ENCODE peak calls at places on chromosome 20, in four cellular contexts. Z, K, V and Q are unnamed samples.

GRCh38 chr20:41223112-41223511 is 85.8 kb downstream of the PLCG1 start:
- DNase-seq in K (no peak), Z (no peak), V (no peak), Q (no peak)

GRCh38 chr20:19252670-19253120 is 40.3 kb downstream of the SLC24A3 start:
- DNase-seq in Z (no peak), V (no peak), K (no peak), Q (no peak)

GRCh38 chr20:49567421-49568256 is at the start of gene PTGIS:
- DNase-seq in Z (no peak), V (no peak), K (no peak), Q (no peak)

GRCh38 chr20:46148313-46149213 is 30.4 kb downstream of the CD40 start:
- DNase-seq in K (no peak), V (no peak), Z (no peak), Q (no peak)

GRCh38 chr20:4329232-4329631 is 313.9 kb upstream of the RNF24 start:
- DNase-seq in K (no peak), Z (no peak), V (no peak), Q (no peak)

GRCh38 chr20:19211661-19212523 is 550 bp upstream of the SLC24A3 start:
- DNase-seq in K (no peak), Z (peak), V (no peak), Q (no peak)

GRCh38 chr20:62405108-62405980 is 1.7 kb downstream of the CABLES2 start:
- DNase-seq in V (no peak), K (peak), Z (peak), Q (peak)

GRCh38 chr20:17811605-17811965 is 111.8 kb downstream of the BANF2 start:
- DNase-seq in V (no peak), K (no peak), Z (no peak), Q (no peak)

GRCh38 chr20:35187584-35188190 is 15.8 kb downstream of the PROCR start:
- DNase-seq in V (no peak), K (no peak), Z (no peak), Q (no peak)

GRCh38 chr20:24665741-24666191 is 196.3 kb downstream of the SYNDIG1 start:
- DNase-seq in K (no peak), Z (no peak), V (no peak), Q (no peak)

GRCh38 chr20:32036716-32037355 is 15.2 kb upstream of the HCK start:
- DNase-seq in V (no peak), K (no peak), Z (no peak), Q (no peak)

GRCh38 chr20:43988867-43989266 is 74.2 kb downstream of the TOX2 start:
- DNase-seq in V (no peak), Z (no peak), K (peak), Q (no peak)

GRCh38 chr20:63911171-63911570 is 16.2 kb downstream of the DNAJC5 start:
- DNase-seq in K (peak), Z (no peak), V (no peak), Q (no peak)

GRCh38 chr20:6440087-6440799 is 317.4 kb upstream of the FERMT1 start:
- DNase-seq in Z (no peak), V (no peak), K (no peak), Q (no peak)

GRCh38 chr20:31666258-31667042 is 28.7 kb downstream of the COX4I2 start:
- DNase-seq in K (no peak), V (no peak), Z (no peak), Q (no peak)

GRCh38 chr20:49282584-49283171 is 4.8 kb upstream of the ZNFX1 start:
- DNase-seq in Z (no peak), V (no peak), K (no peak), Q (no peak)